ENCODE peak calls at places on chromosomes 13 and 19, in six cellular contexts. V, B, T, I, W and X are unnamed samples.

GRCh38 chr13:44337581-44337980 is 36.0 kb upstream of the SERP2 start:
- DNase-seq in V (no peak), B (no peak), T (no peak), I (no peak), W (no peak), X (no peak)

GRCh38 chr19:47239610-47240296 is 8.8 kb upstream of the BBC3 start:
- DNase-seq in V (no peak), B (no peak), T (no peak), I (peak; percentile 84), W (peak; percentile 75), X (no peak)

GRCh38 chr19:29640231-29640630 is 25.0 kb upstream of the PLEKHF1 start:
- DNase-seq in V (no peak), B (no peak), T (no peak), I (no peak), W (no peak), X (no peak)

GRCh38 chr19:5173993-5174392 is 166.6 kb downstream of the PTPRS start:
- DNase-seq in V (no peak), B (no peak), T (no peak), I (no peak), W (no peak), X (no peak)

GRCh38 chr13:105735269-105735668 is 800.2 kb downstream of the EFNB2 start:
- DNase-seq in V (no peak), B (no peak), T (no peak), I (no peak), W (no peak), X (no peak)

GRCh38 chr13:113933901-113934300 is 40.0 kb downstream of the C13orf46 start:
- DNase-seq in V (no peak), B (no peak), T (no peak), I (no peak), W (no peak), X (no peak)

GRCh38 chr13:31027136-31027535 is 94.7 kb downstream of the TEX26 start:
- DNase-seq in V (no peak), B (no peak), T (no peak), I (no peak), W (no peak), X (no peak)

GRCh38 chr13:112444001-112444311 is 67.8 kb downstream of the SPACA7 start:
- DNase-seq in V (peak; percentile 69), B (peak; percentile 25), T (peak; percentile 34), I (peak; percentile 90), W (no peak), X (peak; percentile 32)

GRCh38 chr13:44273991-44274810 is 99.4 kb upstream of the SERP2 start:
- DNase-seq in V (no peak), B (peak; percentile 79), T (no peak), I (no peak), W (peak; percentile 82), X (no peak)

GRCh38 chr13:22080832-22081231 is 410.0 kb downstream of the FGF9 start:
- DNase-seq in V (no peak), B (no peak), T (no peak), I (peak; percentile 65), W (no peak), X (no peak)

GRCh38 chr19:11435833-11436313 is 438 bp downstream of the PRKCSH start:
- DNase-seq in V (no peak), B (peak; percentile 18), T (no peak), I (peak; percentile 53), W (no peak), X (no peak)

GRCh38 chr13:24557121-24557520 is 44.5 kb upstream of the PARP4 start:
- DNase-seq in V (no peak), B (peak; percentile 6), T (no peak), I (no peak), W (no peak), X (no peak)

GRCh38 chr13:36211567-36211966 is 2.8 kb downstream of the SOHLH2 start:
- DNase-seq in V (no peak), B (no peak), T (no peak), I (no peak), W (no peak), X (no peak)

GRCh38 chr13:19982447-19983043 is 24.0 kb downstream of the ZMYM2 start:
- DNase-seq in V (no peak), B (no peak), T (no peak), I (peak; percentile 22), W (no peak), X (no peak)

GRCh38 chr19:1833540-1833939 is 14.7 kb downstream of the REXO1 start:
- DNase-seq in V (no peak), B (no peak), T (no peak), I (no peak), W (no peak), X (no peak)

GRCh38 chr19:50649433-50650391 is at the start of gene C19orf81:
- DNase-seq in V (no peak), B (peak; percentile 73), T (peak; percentile 58), I (peak; percentile 97), W (no peak), X (no peak)

GRCh38 chr19:51078104-51078503 is 4.6 kb downstream of the KLK14 start:
- DNase-seq in V (no peak), B (no peak), T (no peak), I (no peak), W (no peak), X (no peak)

GRCh38 chr19:55670280-55671053 is 4.6 kb upstream of the EPN1 start:
- DNase-seq in V (no peak), B (no peak), T (no peak), I (no peak), W (no peak), X (no peak)

GRCh38 chr19:2337329-2337707 is 8.8 kb downstream of the SPPL2B start:
- DNase-seq in V (no peak), B (no peak), T (no peak), I (peak; percentile 89), W (no peak), X (no peak)

GRCh38 chr13:61777281-61777680 is 361.6 kb upstream of the PCDH20 start:
- DNase-seq in V (no peak), B (no peak), T (no peak), I (peak; percentile 14), W (no peak), X (no peak)

GRCh38 chr19:3510727-3511126 is 4.6 kb downstream of the FZR1 start:
- DNase-seq in V (no peak), B (no peak), T (no peak), I (peak; percentile 47), W (no peak), X (no peak)

GRCh38 chr19:39196320-39196719 is 444 bp upstream of the NCCRP1 start:
- DNase-seq in V (no peak), B (no peak), T (no peak), I (no peak), W (no peak), X (no peak)

GRCh38 chr13:43397110-43397509 is 373.7 kb downstream of the DNAJC15 start:
- DNase-seq in V (no peak), B (no peak), T (no peak), I (no peak), W (no peak), X (no peak)

GRCh38 chr19:1106841-1107654 is 3.3 kb downstream of the GPX4 start:
- DNase-seq in V (no peak), B (no peak), T (no peak), I (peak; percentile 62), W (no peak), X (no peak)

GRCh38 chr19:41796362-41796761 is at the start of gene CEACAM3:
- DNase-seq in V (no peak), B (no peak), T (no peak), I (no peak), W (no peak), X (no peak)

GRCh38 chr19:48495391-48495790 is 16.2 kb downstream of the LMTK3 start:
- DNase-seq in V (no peak), B (no peak), T (no peak), I (no peak), W (no peak), X (no peak)

DNA sequence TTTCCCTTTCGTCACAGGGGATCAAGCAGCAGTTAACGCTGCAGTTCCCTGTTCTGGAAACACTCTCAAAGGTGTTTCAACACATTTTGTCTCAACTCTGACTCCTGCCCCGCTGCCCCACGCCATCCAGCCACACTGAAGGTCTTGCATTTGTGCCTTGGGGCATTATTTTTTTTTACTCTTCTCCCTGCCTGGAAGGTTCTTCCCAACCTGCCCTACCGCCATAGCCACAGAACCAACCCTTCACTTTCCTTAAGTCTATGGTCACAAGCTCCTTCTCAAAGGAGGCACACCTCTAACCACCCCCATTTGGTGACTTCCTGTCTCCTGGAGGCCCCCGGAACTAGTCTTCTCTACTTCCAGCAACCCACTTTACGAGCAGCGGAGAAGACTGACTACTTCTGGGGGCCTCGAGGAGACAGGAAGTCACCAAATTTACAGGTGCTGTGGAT is 17.2 kb downstream of the KL start:
- DNase-seq in V (no peak), B (no peak), T (no peak), I (peak; percentile 4), W (no peak), X (no peak)
- H3K4me1 ChIP-seq in V (no peaks in the 10 kb centered on the region), B (no peaks in the 10 kb centered on the region), T (no peaks in the 10 kb centered on the region), I (peaks cover 4% of the 10 kb centered on the region), W (no peaks in the 10 kb centered on the region), X (no peaks in the 10 kb centered on the region)

GRCh38 chr19:6235031-6235951 is 44.5 kb downstream of the MLLT1 start:
- DNase-seq in V (no peak), B (no peak), T (no peak), I (no peak), W (no peak), X (no peak)
- H3K4me1 ChIP-seq in V (peaks cover 63% of the 10 kb centered on the region), B (no peaks in the 10 kb centered on the region), T (peaks cover 15% of the 10 kb centered on the region), I (no peaks in the 10 kb centered on the region), W (peaks cover 4% of the 10 kb centered on the region), X (no peaks in the 10 kb centered on the region)

GRCh38 chr19:18466354-18466753 is 28.4 kb upstream of the ISYNA1 start:
- DNase-seq in V (no peak), B (no peak), T (no peak), I (no peak), W (no peak), X (no peak)

GRCh38 chr19:18467978-18468377 is 30.0 kb upstream of the ISYNA1 start:
- DNase-seq in V (no peak), B (no peak), T (no peak), I (no peak), W (no peak), X (no peak)

GRCh38 chr19:18465214-18465963 is 27.5 kb upstream of the ISYNA1 start:
- DNase-seq in V (no peak), B (no peak), T (no peak), I (no peak), W (no peak), X (no peak)

GRCh38 chr19:18464646-18465045 is 26.7 kb upstream of the ISYNA1 start:
- DNase-seq in V (peak; percentile 76), B (no peak), T (no peak), I (no peak), W (no peak), X (no peak)

GRCh38 chr19:18465964-18466339 is 28.0 kb upstream of the ISYNA1 start:
- DNase-seq in V (no peak), B (no peak), T (no peak), I (no peak), W (no peak), X (no peak)
- H3K4me1 ChIP-seq in V (peaks cover 18% of the 10 kb centered on the region), B (no peaks in the 10 kb centered on the region), T (peaks cover 32% of the 10 kb centered on the region), I (peaks cover 5% of the 10 kb centered on the region), W (peaks cover 9% of the 10 kb centered on the region), X (peaks cover 18% of the 10 kb centered on the region)

DNA sequence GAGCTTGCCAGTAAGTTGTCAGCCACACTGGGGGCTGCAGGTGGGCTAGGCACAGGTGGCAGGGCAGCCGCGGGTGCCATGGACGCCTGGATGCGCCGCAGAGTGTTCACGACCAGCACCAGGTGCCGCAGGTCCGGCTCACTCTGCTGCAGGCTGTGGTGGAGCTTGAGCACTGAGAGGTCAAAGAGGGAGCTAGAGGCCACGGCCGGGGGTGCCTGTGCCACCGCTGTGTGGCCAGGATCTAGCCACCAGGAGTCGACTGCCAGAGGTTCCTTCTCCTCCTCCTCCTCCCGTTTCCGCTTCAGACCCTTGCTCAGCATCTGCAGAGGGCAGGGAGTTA is 2.6 kb downstream of the SERTAD1 start:
- DNase-seq in V (no peak), B (no peak), T (no peak), I (no peak), W (no peak), X (no peak)
- H3K4me1 ChIP-seq in V (peaks cover 8% of the 10 kb centered on the region), B (peaks cover 20% of the 10 kb centered on the region), T (peaks cover 69% of the 10 kb centered on the region), I (peaks cover 17% of the 10 kb centered on the region), W (peaks cover 15% of the 10 kb centered on the region), X (peaks cover 24% of the 10 kb centered on the region)